ENCODE peak calls at places on chromosomes 4 and X, in eight cellular contexts. Z is lower lobe of right lung, M is uterus, U is esophagus muscularis mucosa, F is mammary epithelial cell, O is cardiac muscle cell, X is cardiac fibroblast, B is dorsolateral prefrontal cortex. I is an unnamed sample.

GRCh38 chr4:153466637-153467153 is 535 bp downstream of the TMEM131L start:
- DNase-seq in Z (no peak), M (no peak), U (no peak), F (no peak), O (peak; percentile 57), X (no peak), B (no peak), I (peak; percentile 85)

GRCh38 chr4:33297091-33297490 is 2576.9 kb downstream of the PCDH7 start:
- DNase-seq in Z (no peak), M (no peak), U (no peak), F (no peak), O (no peak), X (no peak), B (no peak), I (no peak)

GRCh38 chrX:39445336-39445735 is 644.1 kb downstream of the MID1IP1 start:
- DNase-seq in Z (no peak), M (no peak), U (no peak), F (no peak), O (peak; percentile 33), X (no peak), B (no peak), I (no peak)

GRCh38 chr4:7516116-7516772 is 81.5 kb upstream of the PSAPL1 start:
- DNase-seq in Z (no peak), M (no peak), U (no peak), F (no peak), O (no peak), X (no peak), B (no peak), I (no peak)

GRCh38 chrX:20438871-20439526 is 172.3 kb upstream of the RPS6KA3 start:
- DNase-seq in Z (no peak), M (no peak), U (no peak), F (no peak), O (no peak), X (no peak), B (no peak), I (no peak)

GRCh38 chr4:146310319-146311021 is 96.1 kb downstream of the REELD1 start:
- DNase-seq in Z (no peak), M (no peak), U (no peak), F (no peak), O (no peak), X (no peak), B (no peak), I (no peak)

GRCh38 chrX:99480728-99481127 is 929.3 kb downstream of the PCDH19 start:
- DNase-seq in Z (no peak), M (no peak), U (no peak), F (no peak), O (no peak), X (no peak), B (no peak), I (no peak)

GRCh38 chr4:53476232-53477037 is 99.0 kb downstream of the FIP1L1 start:
- DNase-seq in Z (no peak), M (no peak), U (no peak), F (peak; percentile 98), O (no peak), X (peak; percentile 86), B (no peak), I (no peak)

GRCh38 chr4:151021637-151022334 is 6.7 kb upstream of the LRBA start:
- DNase-seq in Z (no peak), M (no peak), U (peak; percentile 39), F (no peak), O (no peak), X (no peak), B (no peak), I (no peak)

GRCh38 chr4:7430965-7431695 is 3.6 kb downstream of the PSAPL1 start:
- DNase-seq in Z (peak; percentile 39), M (no peak), U (no peak), F (no peak), O (no peak), X (no peak), B (peak; percentile 37), I (no peak)

GRCh38 chr4:117225441-117225840 is 140.1 kb upstream of the TRAM1L1 start:
- DNase-seq in Z (no peak), M (no peak), U (no peak), F (no peak), O (no peak), X (no peak), B (no peak), I (no peak)

GRCh38 chr4:13178621-13179020 is 305.5 kb downstream of the RAB28 start:
- DNase-seq in Z (no peak), M (no peak), U (no peak), F (no peak), O (no peak), X (no peak), B (no peak), I (no peak)

GRCh38 chr4:140052050-140052449 is 101.9 kb downstream of the MAML3 start:
- DNase-seq in Z (peak; percentile 58), M (peak; percentile 38), U (no peak), F (peak; percentile 29), O (no peak), X (peak; percentile 61), B (no peak), I (no peak)

GRCh38 chr4:77092832-77093800 is 17.3 kb upstream of the CCNI start:
- DNase-seq in Z (no peak), M (no peak), U (peak; percentile 55), F (peak; percentile 91), O (no peak), X (peak; percentile 42), B (no peak), I (no peak)

GRCh38 chr4:106615407-106615945 is 246.9 kb upstream of the GIMD1 start:
- DNase-seq in Z (no peak), M (no peak), U (no peak), F (no peak), O (no peak), X (no peak), B (no peak), I (no peak)

GRCh38 chr4:80461412-80461811 is 125.9 kb downstream of the CFAP299 start:
- DNase-seq in Z (no peak), M (no peak), U (no peak), F (peak; percentile 65), O (no peak), X (no peak), B (no peak), I (no peak)

GRCh38 chrX:11664211-11664888 is 1.4 kb downstream of the ARHGAP6 start:
- DNase-seq in Z (no peak), M (peak; percentile 28), U (no peak), F (no peak), O (peak; percentile 14), X (peak; percentile 22), B (no peak), I (no peak)

GRCh38 chr4:25970691-25971427 is 56.8 kb downstream of the SMIM20 start:
- DNase-seq in Z (no peak), M (no peak), U (no peak), F (no peak), O (no peak), X (peak; percentile 45), B (no peak), I (no peak)

GRCh38 chr4:127775843-127776242 is 6.3 kb upstream of the HSPA4L start:
- DNase-seq in Z (no peak), M (no peak), U (no peak), F (no peak), O (no peak), X (no peak), B (no peak), I (no peak)

GRCh38 chr4:40099010-40099409 is 42.4 kb downstream of the N4BP2 start:
- DNase-seq in Z (no peak), M (no peak), U (no peak), F (no peak), O (no peak), X (peak; percentile 2), B (no peak), I (no peak)

GRCh38 chrX:19882066-19882775 is 5.2 kb downstream of the SH3KBP1 start:
- DNase-seq in Z (no peak), M (no peak), U (no peak), F (no peak), O (no peak), X (peak; percentile 8), B (no peak), I (no peak)

GRCh38 chr4:32003548-32003947 is 1283.4 kb downstream of the PCDH7 start:
- DNase-seq in Z (no peak), M (no peak), U (no peak), F (no peak), O (no peak), X (no peak), B (no peak), I (no peak)

DNA sequence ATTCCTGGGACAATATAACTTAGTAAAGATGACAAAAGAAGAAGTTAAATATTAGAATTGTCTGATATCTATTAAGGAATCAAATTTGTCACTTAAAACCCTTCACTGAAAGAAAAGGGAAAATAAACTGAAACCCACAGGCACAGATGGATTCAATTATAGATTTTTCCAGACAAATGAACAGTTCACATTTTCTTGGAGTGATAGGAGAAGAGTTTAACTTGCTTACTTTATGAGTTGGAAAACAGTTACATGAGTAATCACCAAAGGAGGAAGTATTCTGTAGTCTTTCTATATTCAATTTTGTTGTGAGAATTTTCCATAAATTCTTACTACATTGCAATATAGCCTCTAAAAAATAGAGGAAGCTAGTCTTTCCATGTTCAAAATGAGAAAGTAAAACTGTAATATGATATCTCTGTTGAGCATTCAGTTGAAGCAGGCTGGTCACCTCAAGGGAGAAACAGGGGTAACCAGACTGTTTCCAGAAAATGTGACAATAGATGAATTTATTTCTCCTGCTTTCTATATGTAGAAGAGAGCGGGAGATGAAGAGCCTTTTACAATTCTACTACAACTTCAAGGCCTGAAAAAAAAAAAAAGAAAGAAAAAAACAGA is 330.3 kb upstream of the EPHA5 start:
- DNase-seq in Z (no peak), M (no peak), U (no peak), F (no peak), O (peak; percentile 1), X (no peak), B (no peak), I (no peak)
- H3K4me3 ChIP-seq in Z (no peak overlapping the region), M (no peak overlapping the region), U (no peak overlapping the region), F (no peak overlapping the region), O (no peak overlapping the region), X (no peak overlapping the region), B (no peak overlapping the region), I (no peak overlapping the region)

GRCh38 chrX:47649302-47649701 is 1.1 kb downstream of the ELK1 start:
- DNase-seq in Z (no peak), M (no peak), U (no peak), F (no peak), O (no peak), X (no peak), B (no peak), I (no peak)
- H3K4me3 ChIP-seq in Z (peak overlapping the region; percentile 60), M (peak overlapping the region; percentile 75), U (peak overlapping the region; percentile 74), F (peak overlapping the region; percentile 68), O (peak overlapping the region; percentile 93), X (peak overlapping the region; percentile 73), B (no peak overlapping the region), I (no peak overlapping the region)

DNA sequence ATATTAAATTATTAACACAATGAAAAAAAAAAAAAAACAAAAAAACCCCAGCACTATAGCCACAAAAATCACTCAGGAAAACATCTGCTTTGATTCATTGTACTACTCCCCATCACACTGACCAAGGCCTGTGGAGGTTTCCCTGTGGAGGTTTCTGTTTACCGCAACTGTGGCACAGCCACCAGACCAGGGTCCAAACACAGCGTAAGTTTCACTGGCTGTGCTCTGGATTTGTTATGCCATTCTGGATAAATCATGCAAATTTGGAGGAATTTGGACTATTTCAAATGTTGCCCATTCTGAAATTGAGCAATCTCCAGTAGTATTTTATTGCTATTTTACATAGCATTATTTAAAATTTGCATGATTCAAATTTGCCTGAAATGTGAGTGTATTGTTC is 66.0 kb upstream of the ACSL1 start:
- DNase-seq in Z (no peak), M (no peak), U (no peak), F (no peak), O (no peak), X (no peak), B (no peak), I (no peak)
- H3K4me3 ChIP-seq in Z (no peak overlapping the region), M (no peak overlapping the region), U (no peak overlapping the region), F (no peak overlapping the region), O (no peak overlapping the region), X (no peak overlapping the region), B (no peak overlapping the region), I (no peak overlapping the region)

GRCh38 chr4:155789391-155789790 is 30.6 kb downstream of the GUCY1B1 start:
- DNase-seq in Z (no peak), M (no peak), U (no peak), F (no peak), O (no peak), X (no peak), B (no peak), I (no peak)
- H3K4me3 ChIP-seq in Z (no peak overlapping the region), M (peak overlapping the region; percentile 4), U (peak overlapping the region; percentile 19), F (no peak overlapping the region), O (no peak overlapping the region), X (no peak overlapping the region), B (no peak overlapping the region), I (no peak overlapping the region)

I was measured in left lung.